ENCODE peak calls at places on chromosomes 11 and 22, in four cellular contexts. Q is HepG2, D is SK-N-SH, E is K562. F is an unnamed sample.

GRCh38 chr22:39723463-39723862 is 152.9 kb downstream of the CACNA1I start:
- DNase-seq in Q (no peak), D (no peak), E (no peak), F (no peak)

GRCh38 chr22:16949561-16949960 is 58.5 kb downstream of the GAB4 start:
- DNase-seq in Q (no peak), D (no peak), E (no peak), F (peak)

GRCh38 chr11:19853016-19853415 is 140.4 kb downstream of the NAV2 start:
- DNase-seq in Q (no peak), D (no peak), E (no peak), F (no peak)

GRCh38 chr11:8671242-8671641 is 11.2 kb downstream of the TRIM66 start:
- DNase-seq in Q (no peak), D (peak), E (no peak), F (no peak)

GRCh38 chr11:10301656-10302293 is 3.1 kb upstream of the ADM start:
- DNase-seq in Q (no peak), D (no peak), E (no peak), F (no peak)

GRCh38 chr22:39734866-39735265 is 158.7 kb downstream of the ENTHD1 start:
- DNase-seq in Q (no peak), D (no peak), E (no peak), F (no peak)

GRCh38 chr22:47043835-47044721 is 281.6 kb downstream of the TBC1D22A start:
- DNase-seq in Q (no peak), D (no peak), E (no peak), F (no peak)

GRCh38 chr11:69000831-69001245 is 12.2 kb downstream of the MRGPRF start:
- DNase-seq in Q (peak), D (peak), E (no peak), F (no peak)

GRCh38 chr11:134518616-134519389 is 106.8 kb upstream of the B3GAT1 start:
- DNase-seq in Q (no peak), D (no peak), E (no peak), F (no peak)

GRCh38 chr11:36053314-36053713 is 109.5 kb downstream of the LDLRAD3 start:
- DNase-seq in Q (no peak), D (no peak), E (no peak), F (no peak)

GRCh38 chr11:48107188-48107704 is 109.4 kb upstream of the OR4B1 start:
- DNase-seq in Q (no peak), D (no peak), E (no peak), F (peak)

GRCh38 chr11:114785820-114786219 is 107.5 kb downstream of the NXPE2 start:
- DNase-seq in Q (no peak), D (no peak), E (no peak), F (no peak)

GRCh38 chr11:115201121-115201792 is 303.0 kb downstream of the CADM1 start:
- DNase-seq in Q (no peak), D (peak), E (no peak), F (no peak)

GRCh38 chr22:38125038-38125610 is 14.6 kb upstream of the BAIAP2L2 start:
- DNase-seq in Q (no peak), D (no peak), E (no peak), F (no peak)

GRCh38 chr11:72633068-72633467 is 41.2 kb downstream of the PDE2A start:
- DNase-seq in Q (no peak), D (no peak), E (peak), F (no peak)

GRCh38 chr11:112961146-112961668 is at the start of gene NCAM1:
- DNase-seq in Q (peak), D (peak), E (peak), F (no peak)

GRCh38 chr11:61338783-61339489 is 5.9 kb downstream of the TKFC start:
- DNase-seq in Q (no peak), D (no peak), E (no peak), F (no peak)

GRCh38 chr22:46451741-46452140 is 85.7 kb downstream of the CELSR1 start:
- DNase-seq in Q (no peak), D (no peak), E (no peak), F (no peak)

GRCh38 chr11:12696911-12697581 is 22.8 kb downstream of the TEAD1 start:
- DNase-seq in Q (no peak), D (no peak), E (no peak), F (no peak)

GRCh38 chr11:12377106-12377823 is at the start of gene PARVA:
- DNase-seq in Q (peak), D (no peak), E (no peak), F (no peak)

GRCh38 chr11:56700242-56700918 is 1.5 kb downstream of the OR9G1 start:
- DNase-seq in Q (no peak), D (no peak), E (no peak), F (no peak)

GRCh38 chr22:36110306-36110791 is 50.2 kb downstream of the APOL3 start:
- DNase-seq in Q (no peak), D (no peak), E (no peak), F (no peak)

GRCh38 chr11:20647976-20648565 is 21.3 kb upstream of the NELL1 start:
- DNase-seq in Q (peak), D (peak), E (peak), F (peak)

GRCh38 chr11:93017821-93018690 is 48.6 kb downstream of the MTNR1B start:
- DNase-seq in Q (no peak), D (no peak), E (no peak), F (no peak)

GRCh38 chr11:1628506-1629325 is 859 bp upstream of the KRTAP5-5 start:
- DNase-seq in Q (peak), D (peak), E (peak), F (no peak)

GRCh38 chr11:8777907-8778767 is 95.5 kb downstream of the RPL27A start:
- DNase-seq in Q (no peak), D (no peak), E (no peak), F (no peak)

GRCh38 chr11:14861680-14862079 is 30.4 kb downstream of the CYP2R1 start:
- DNase-seq in Q (peak), D (no peak), E (no peak), F (no peak)

GRCh38 chr11:71454470-71455113 is 1.6 kb downstream of the NADSYN1 start:
- DNase-seq in Q (no peak), D (no peak), E (no peak), F (no peak)

GRCh38 chr11:101915811-101916291 is 471 bp downstream of the ANGPTL5 start:
- DNase-seq in Q (no peak), D (peak), E (no peak), F (no peak)

GRCh38 chr11:111472228-111472627 is 40.0 kb downstream of the BTG4 start:
- DNase-seq in Q (no peak), D (no peak), E (no peak), F (no peak)

GRCh38 chr22:41273128-41273527 is 12.9 kb downstream of the RANGAP1 start:
- DNase-seq in Q (no peak), D (no peak), E (no peak), F (no peak)
- H3K27ac ChIP-seq in Q (no peak), D (no peak), E (no peak), F (no peak)

DNA sequence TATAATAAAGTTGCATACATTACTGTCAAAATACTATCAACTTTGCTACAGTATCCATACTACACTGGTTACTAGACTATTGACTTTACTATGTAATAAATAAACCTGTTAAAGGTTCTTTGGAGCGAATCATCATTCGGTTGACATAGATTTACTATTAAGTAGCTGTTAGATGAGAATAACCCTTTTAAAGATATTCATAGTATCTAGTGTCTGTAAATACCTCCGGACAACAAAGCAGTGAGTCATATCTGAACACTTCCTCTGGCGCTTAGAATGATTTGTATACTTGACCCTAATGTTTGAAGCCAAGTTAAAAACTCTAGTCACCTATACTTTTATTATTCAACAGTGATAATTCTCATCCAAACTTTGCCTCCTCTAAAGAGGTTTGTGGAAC is 84.7 kb downstream of the MSANTD4 start:
- DNase-seq in Q (no peak), D (no peak), E (no peak), F (no peak)
- TF ChIP-seq FOXM1 in Q (no peak), D (no peak), E (no peak), F (no peak)

GRCh38 chr11:17734418-17734911 is at the start of gene KCNC1:
- DNase-seq in Q (no peak), D (peak), E (peak), F (no peak)
- H2AFZ ChIP-seq in Q (no peak), D (peak), E (no peak), F (no peak)

GRCh38 chr11:128516467-128516778 is 70.9 kb downstream of the ETS1 start:
- DNase-seq in Q (no peak), D (no peak), E (no peak), F (no peak)
- H3K27ac ChIP-seq in Q (no peak), D (no peak), E (no peak), F (peak)